ENCODE peak calls at places on chromosome 16, in eight cellular contexts. One of them, this sample, is unnamed.
A peak's percentile ranks its signal among the peaks of the same experiment; 100 is the strongest.

GRCh38 chr16:58853830-58854229 is 119.7 kb upstream of the GOT2 start:
- DNase-seq in naive thymus-derived CD4-positive, alpha-beta T cell: no peak
- DNase-seq in CMK: no peak
- DNase-seq in myocyte: no peak
- DNase-seq in RPMI8226: no peak
- DNase-seq in A549: no peak
- DNase-seq in NCI-H187: no peak
- DNase-seq in HEK293T: no peak
- DNase-seq in this sample: no peak

GRCh38 chr16:11255737-11256656 is at the start of gene SOCS1:
- DNase-seq in naive thymus-derived CD4-positive, alpha-beta T cell: peak; percentile 82
- DNase-seq in CMK: peak; percentile 60
- DNase-seq in myocyte: peak; percentile 88
- DNase-seq in RPMI8226: peak; percentile 95
- DNase-seq in A549: peak; percentile 83
- DNase-seq in NCI-H187: peak; percentile 41
- DNase-seq in HEK293T: peak; percentile 85
- DNase-seq in this sample: peak; percentile 87

GRCh38 chr16:24769806-24770205 is 40.4 kb downstream of the TNRC6A start:
- DNase-seq in naive thymus-derived CD4-positive, alpha-beta T cell: no peak
- DNase-seq in CMK: no peak
- DNase-seq in myocyte: no peak
- DNase-seq in RPMI8226: no peak
- DNase-seq in A549: no peak
- DNase-seq in NCI-H187: no peak
- DNase-seq in HEK293T: no peak
- DNase-seq in this sample: no peak

GRCh38 chr16:13902677-13903076 is 17.3 kb upstream of the ERCC4 start:
- DNase-seq in naive thymus-derived CD4-positive, alpha-beta T cell: no peak
- DNase-seq in CMK: no peak
- DNase-seq in myocyte: no peak
- DNase-seq in RPMI8226: no peak
- DNase-seq in A549: no peak
- DNase-seq in NCI-H187: no peak
- DNase-seq in HEK293T: no peak
- DNase-seq in this sample: no peak

GRCh38 chr16:86306046-86306644 is 204.2 kb upstream of the FOXF1 start:
- DNase-seq in naive thymus-derived CD4-positive, alpha-beta T cell: no peak
- DNase-seq in CMK: no peak
- DNase-seq in myocyte: no peak
- DNase-seq in RPMI8226: no peak
- DNase-seq in A549: no peak
- DNase-seq in NCI-H187: no peak
- DNase-seq in HEK293T: no peak
- DNase-seq in this sample: no peak

GRCh38 chr16:57594531-57595031 is 33.8 kb upstream of the ADGRG1 start:
- DNase-seq in naive thymus-derived CD4-positive, alpha-beta T cell: no peak
- DNase-seq in CMK: no peak
- DNase-seq in myocyte: no peak
- DNase-seq in RPMI8226: no peak
- DNase-seq in A549: no peak
- DNase-seq in NCI-H187: no peak
- DNase-seq in HEK293T: no peak
- DNase-seq in this sample: no peak

GRCh38 chr16:85593503-85594195 is 19.5 kb upstream of the GSE1 start:
- DNase-seq in naive thymus-derived CD4-positive, alpha-beta T cell: no peak
- DNase-seq in CMK: no peak
- DNase-seq in myocyte: no peak
- DNase-seq in RPMI8226: no peak
- DNase-seq in A549: no peak
- DNase-seq in NCI-H187: no peak
- DNase-seq in HEK293T: no peak
- DNase-seq in this sample: no peak

GRCh38 chr16:22191966-22192260 is 14.2 kb upstream of the EEF2K start:
- DNase-seq in naive thymus-derived CD4-positive, alpha-beta T cell: peak; percentile 61
- DNase-seq in CMK: no peak
- DNase-seq in myocyte: no peak
- DNase-seq in RPMI8226: peak; percentile 52
- DNase-seq in A549: peak; percentile 35
- DNase-seq in NCI-H187: no peak
- DNase-seq in HEK293T: no peak
- DNase-seq in this sample: no peak

GRCh38 chr16:74556375-74556922 is 50.5 kb downstream of the GLG1 start:
- DNase-seq in naive thymus-derived CD4-positive, alpha-beta T cell: no peak
- DNase-seq in CMK: no peak
- DNase-seq in myocyte: peak; percentile 80
- DNase-seq in RPMI8226: no peak
- DNase-seq in A549: no peak
- DNase-seq in NCI-H187: no peak
- DNase-seq in HEK293T: no peak
- DNase-seq in this sample: no peak

GRCh38 chr16:19876501-19877059 is 8.1 kb downstream of the GPRC5B start:
- DNase-seq in naive thymus-derived CD4-positive, alpha-beta T cell: no peak
- DNase-seq in CMK: no peak
- DNase-seq in myocyte: no peak
- DNase-seq in RPMI8226: no peak
- DNase-seq in A549: no peak
- DNase-seq in NCI-H187: no peak
- DNase-seq in HEK293T: no peak
- DNase-seq in this sample: no peak

GRCh38 chr16:57898961-57899360 is 72.0 kb downstream of the CNGB1 start:
- DNase-seq in naive thymus-derived CD4-positive, alpha-beta T cell: no peak
- DNase-seq in CMK: no peak
- DNase-seq in myocyte: no peak
- DNase-seq in RPMI8226: no peak
- DNase-seq in A549: no peak
- DNase-seq in NCI-H187: no peak
- DNase-seq in HEK293T: no peak
- DNase-seq in this sample: no peak

GRCh38 chr16:67459858-67460144 is 21.2 kb downstream of the ATP6V0D1 start:
- DNase-seq in naive thymus-derived CD4-positive, alpha-beta T cell: no peak
- DNase-seq in CMK: no peak
- DNase-seq in myocyte: no peak
- DNase-seq in RPMI8226: no peak
- DNase-seq in A549: no peak
- DNase-seq in NCI-H187: no peak
- DNase-seq in HEK293T: no peak
- DNase-seq in this sample: no peak

GRCh38 chr16:1102921-1103648 is 7.0 kb upstream of the C1QTNF8 start:
- DNase-seq in naive thymus-derived CD4-positive, alpha-beta T cell: peak; percentile 32
- DNase-seq in CMK: no peak
- DNase-seq in myocyte: peak; percentile 67
- DNase-seq in RPMI8226: peak; percentile 82
- DNase-seq in A549: peak; percentile 62
- DNase-seq in NCI-H187: peak; percentile 14
- DNase-seq in HEK293T: peak; percentile 83
- DNase-seq in this sample: peak; percentile 60

GRCh38 chr16:12177643-12178042 is 201.1 kb downstream of the SNX29 start:
- DNase-seq in naive thymus-derived CD4-positive, alpha-beta T cell: no peak
- DNase-seq in CMK: no peak
- DNase-seq in myocyte: no peak
- DNase-seq in RPMI8226: no peak
- DNase-seq in A549: no peak
- DNase-seq in NCI-H187: no peak
- DNase-seq in HEK293T: no peak
- DNase-seq in this sample: no peak

GRCh38 chr16:47057631-47057996 is 84.1 kb upstream of the DNAJA2 start:
- DNase-seq in naive thymus-derived CD4-positive, alpha-beta T cell: no peak
- DNase-seq in CMK: no peak
- DNase-seq in myocyte: no peak
- DNase-seq in RPMI8226: no peak
- DNase-seq in A549: no peak
- DNase-seq in NCI-H187: no peak
- DNase-seq in HEK293T: no peak
- DNase-seq in this sample: no peak

GRCh38 chr16:79685871-79686270 is 85.3 kb upstream of the MAF start:
- DNase-seq in naive thymus-derived CD4-positive, alpha-beta T cell: no peak
- DNase-seq in CMK: no peak
- DNase-seq in myocyte: no peak
- DNase-seq in RPMI8226: no peak
- DNase-seq in A549: no peak
- DNase-seq in NCI-H187: no peak
- DNase-seq in HEK293T: no peak
- DNase-seq in this sample: no peak

GRCh38 chr16:28495098-28495793 is 803 bp downstream of the APOBR start:
- DNase-seq in naive thymus-derived CD4-positive, alpha-beta T cell: no peak
- DNase-seq in CMK: no peak
- DNase-seq in myocyte: no peak
- DNase-seq in RPMI8226: no peak
- DNase-seq in A549: no peak
- DNase-seq in NCI-H187: no peak
- DNase-seq in HEK293T: no peak
- DNase-seq in this sample: no peak

GRCh38 chr16:30095166-30096078 is 591 bp downstream of the YPEL3 start:
- DNase-seq in naive thymus-derived CD4-positive, alpha-beta T cell: peak; percentile 33
- DNase-seq in CMK: no peak
- DNase-seq in myocyte: no peak
- DNase-seq in RPMI8226: peak; percentile 13
- DNase-seq in A549: no peak
- DNase-seq in NCI-H187: no peak
- DNase-seq in HEK293T: no peak
- DNase-seq in this sample: peak; percentile 14

GRCh38 chr16:6020162-6020980 is 922.8 kb upstream of the EEF2KMT start:
- DNase-seq in naive thymus-derived CD4-positive, alpha-beta T cell: no peak
- DNase-seq in CMK: no peak
- DNase-seq in myocyte: no peak
- DNase-seq in RPMI8226: no peak
- DNase-seq in A549: no peak
- DNase-seq in NCI-H187: peak; percentile 6
- DNase-seq in HEK293T: no peak
- DNase-seq in this sample: no peak

GRCh38 chr16:57422026-57422944 is 17.7 kb downstream of the CCL17 start:
- DNase-seq in naive thymus-derived CD4-positive, alpha-beta T cell: no peak
- DNase-seq in CMK: no peak
- DNase-seq in myocyte: peak; percentile 76
- DNase-seq in RPMI8226: peak; percentile 76
- DNase-seq in A549: peak; percentile 55
- DNase-seq in NCI-H187: no peak
- DNase-seq in HEK293T: peak; percentile 55
- DNase-seq in this sample: no peak

GRCh38 chr16:46850619-46851555 is 19.9 kb upstream of the C16orf87 start:
- DNase-seq in naive thymus-derived CD4-positive, alpha-beta T cell: no peak
- DNase-seq in CMK: no peak
- DNase-seq in myocyte: no peak
- DNase-seq in RPMI8226: peak; percentile 2
- DNase-seq in A549: no peak
- DNase-seq in NCI-H187: no peak
- DNase-seq in HEK293T: no peak
- DNase-seq in this sample: no peak

GRCh38 chr16:11121909-11122692 is 133.9 kb downstream of the SOCS1 start:
- DNase-seq in naive thymus-derived CD4-positive, alpha-beta T cell: no peak
- DNase-seq in CMK: no peak
- DNase-seq in myocyte: no peak
- DNase-seq in RPMI8226: no peak
- DNase-seq in A549: no peak
- DNase-seq in NCI-H187: no peak
- DNase-seq in HEK293T: no peak
- DNase-seq in this sample: no peak

GRCh38 chr16:79475841-79476240 is 124.7 kb downstream of the MAF start:
- DNase-seq in naive thymus-derived CD4-positive, alpha-beta T cell: no peak
- DNase-seq in CMK: no peak
- DNase-seq in myocyte: no peak
- DNase-seq in RPMI8226: no peak
- DNase-seq in A549: no peak
- DNase-seq in NCI-H187: no peak
- DNase-seq in HEK293T: no peak
- DNase-seq in this sample: no peak

GRCh38 chr16:69123894-69124293 is 8.5 kb downstream of the CHTF8 start:
- DNase-seq in naive thymus-derived CD4-positive, alpha-beta T cell: peak; percentile 66
- DNase-seq in CMK: no peak
- DNase-seq in myocyte: peak; percentile 78
- DNase-seq in RPMI8226: peak; percentile 81
- DNase-seq in A549: peak; percentile 60
- DNase-seq in NCI-H187: no peak
- DNase-seq in HEK293T: peak; percentile 58
- DNase-seq in this sample: peak; percentile 55

GRCh38 chr16:30764816-30765465 is 2.8 kb downstream of the RNF40 start:
- DNase-seq in naive thymus-derived CD4-positive, alpha-beta T cell: no peak
- DNase-seq in CMK: no peak
- DNase-seq in myocyte: no peak
- DNase-seq in RPMI8226: no peak
- DNase-seq in A549: no peak
- DNase-seq in NCI-H187: no peak
- DNase-seq in HEK293T: no peak
- DNase-seq in this sample: no peak

GRCh38 chr16:20410153-20410723 is 904 bp downstream of the ACSM5 start:
- DNase-seq in naive thymus-derived CD4-positive, alpha-beta T cell: no peak
- DNase-seq in CMK: no peak
- DNase-seq in myocyte: no peak
- DNase-seq in RPMI8226: no peak
- DNase-seq in A549: no peak
- DNase-seq in NCI-H187: no peak
- DNase-seq in HEK293T: no peak
- DNase-seq in this sample: no peak

GRCh38 chr16:56066617-56067016 is 124.7 kb upstream of the GNAO1 start:
- DNase-seq in naive thymus-derived CD4-positive, alpha-beta T cell: no peak
- DNase-seq in CMK: no peak
- DNase-seq in myocyte: no peak
- DNase-seq in RPMI8226: no peak
- DNase-seq in A549: no peak
- DNase-seq in NCI-H187: no peak
- DNase-seq in HEK293T: no peak
- DNase-seq in this sample: no peak

GRCh38 chr16:29757950-29758466 is 12.2 kb upstream of the C16orf54 start:
- DNase-seq in naive thymus-derived CD4-positive, alpha-beta T cell: no peak
- DNase-seq in CMK: no peak
- DNase-seq in myocyte: peak; percentile 2
- DNase-seq in RPMI8226: no peak
- DNase-seq in A549: no peak
- DNase-seq in NCI-H187: no peak
- DNase-seq in HEK293T: no peak
- DNase-seq in this sample: no peak

GRCh38 chr16:31181102-31181830 is 1.3 kb downstream of the FUS start:
- DNase-seq in naive thymus-derived CD4-positive, alpha-beta T cell: no peak
- DNase-seq in CMK: no peak
- DNase-seq in myocyte: no peak
- DNase-seq in RPMI8226: peak; percentile 61
- DNase-seq in A549: no peak
- DNase-seq in NCI-H187: no peak
- DNase-seq in HEK293T: no peak
- DNase-seq in this sample: peak; percentile 26

GRCh38 chr16:1066584-1067172 is 5.9 kb upstream of the SSTR5 start:
- DNase-seq in naive thymus-derived CD4-positive, alpha-beta T cell: no peak
- DNase-seq in CMK: no peak
- DNase-seq in myocyte: no peak
- DNase-seq in RPMI8226: no peak
- DNase-seq in A549: no peak
- DNase-seq in NCI-H187: no peak
- DNase-seq in HEK293T: no peak
- DNase-seq in this sample: no peak

GRCh38 chr16:29994613-29995329 is 646 bp downstream of the HIRIP3 start:
- DNase-seq in naive thymus-derived CD4-positive, alpha-beta T cell: no peak
- DNase-seq in CMK: no peak
- DNase-seq in myocyte: no peak
- DNase-seq in RPMI8226: no peak
- DNase-seq in A549: no peak
- DNase-seq in NCI-H187: peak; percentile 69
- DNase-seq in HEK293T: peak; percentile 79
- DNase-seq in this sample: no peak